ENCODE peak calls at places on chromosomes 2 and 18, in five cellular contexts. One of them, this sample, is unnamed. For H3K4me1, the result is how much of the 10 kb centered on the place peaks cover.

GRCh38 chr2:105344704-105345345 is 7.5 kb downstream of the C2orf49 start:
- DNase-seq in pancreas: no peak
- DNase-seq in kidney: no peak
- DNase-seq in lower lobe of right lung: no peak
- DNase-seq in heart left ventricle: no peak
- DNase-seq in this sample: no peak

GRCh38 chr2:189569295-189569925 is 11.2 kb downstream of the SLC40A1 start:
- DNase-seq in kidney: no peak
- DNase-seq in pancreas: no peak
- DNase-seq in heart left ventricle: no peak
- DNase-seq in lower lobe of right lung: no peak
- DNase-seq in this sample: no peak

GRCh38 chr2:187499941-187500532 is 52.0 kb upstream of the CALCRL start:
- DNase-seq in heart left ventricle: no peak
- DNase-seq in pancreas: no peak
- DNase-seq in lower lobe of right lung: no peak
- DNase-seq in kidney: no peak
- DNase-seq in this sample: peak

GRCh38 chr2:150144546-150145305 is 342.7 kb downstream of the RND3 start:
- DNase-seq in kidney: no peak
- DNase-seq in heart left ventricle: no peak
- DNase-seq in pancreas: no peak
- DNase-seq in lower lobe of right lung: no peak
- DNase-seq in this sample: no peak

GRCh38 chr2:75605770-75606535 is 40.6 kb upstream of the MRPL19 start:
- DNase-seq in heart left ventricle: no peak
- DNase-seq in lower lobe of right lung: peak
- DNase-seq in pancreas: no peak
- DNase-seq in kidney: no peak
- DNase-seq in this sample: no peak

GRCh38 chr2:22995576-22995975 is 389.4 kb upstream of the KLHL29 start:
- DNase-seq in heart left ventricle: no peak
- DNase-seq in kidney: no peak
- DNase-seq in lower lobe of right lung: no peak
- DNase-seq in pancreas: no peak
- DNase-seq in this sample: no peak

GRCh38 chr18:23512641-23513040 is 9.3 kb downstream of the RMC1 start:
- DNase-seq in heart left ventricle: no peak
- DNase-seq in kidney: no peak
- DNase-seq in lower lobe of right lung: no peak
- DNase-seq in pancreas: no peak
- DNase-seq in this sample: no peak

GRCh38 chr18:55967019-55967418 is 379.0 kb upstream of the TCF4 start:
- DNase-seq in pancreas: no peak
- DNase-seq in heart left ventricle: no peak
- DNase-seq in lower lobe of right lung: no peak
- DNase-seq in kidney: no peak
- DNase-seq in this sample: no peak

GRCh38 chr2:88329815-88330603 is 122.5 kb downstream of the FOXI3 start:
- DNase-seq in heart left ventricle: no peak
- DNase-seq in pancreas: no peak
- DNase-seq in lower lobe of right lung: no peak
- DNase-seq in kidney: no peak
- DNase-seq in this sample: no peak

GRCh38 chr2:75353131-75353530 is 153.8 kb upstream of the TACR1 start:
- DNase-seq in heart left ventricle: no peak
- DNase-seq in lower lobe of right lung: no peak
- DNase-seq in kidney: no peak
- DNase-seq in pancreas: no peak
- DNase-seq in this sample: no peak

GRCh38 chr18:5669585-5669984 is 125.8 kb upstream of the EPB41L3 start:
- DNase-seq in kidney: no peak
- DNase-seq in lower lobe of right lung: no peak
- DNase-seq in heart left ventricle: no peak
- DNase-seq in pancreas: no peak
- DNase-seq in this sample: no peak

GRCh38 chr2:158179660-158180059 is 78.0 kb downstream of the UPP2 start:
- DNase-seq in heart left ventricle: no peak
- DNase-seq in kidney: no peak
- DNase-seq in lower lobe of right lung: no peak
- DNase-seq in pancreas: no peak
- DNase-seq in this sample: no peak

GRCh38 chr18:41751161-41751560 is 203.9 kb upstream of the PIK3C3 start:
- DNase-seq in kidney: no peak
- DNase-seq in pancreas: no peak
- DNase-seq in heart left ventricle: no peak
- DNase-seq in lower lobe of right lung: no peak
- DNase-seq in this sample: no peak

GRCh38 chr18:78984941-78985784 is 5.5 kb downstream of the SALL3 start:
- DNase-seq in kidney: no peak
- DNase-seq in lower lobe of right lung: no peak
- DNase-seq in heart left ventricle: no peak
- DNase-seq in pancreas: no peak
- DNase-seq in this sample: no peak

GRCh38 chr18:23883277-23883790 is 131.2 kb upstream of the TTC39C start:
- DNase-seq in pancreas: no peak
- DNase-seq in lower lobe of right lung: no peak
- DNase-seq in kidney: no peak
- DNase-seq in heart left ventricle: no peak
- DNase-seq in this sample: no peak

GRCh38 chr18:49249523-49249922 is 210.9 kb downstream of the DYM start:
- DNase-seq in lower lobe of right lung: no peak
- DNase-seq in heart left ventricle: no peak
- DNase-seq in pancreas: no peak
- DNase-seq in kidney: no peak
- DNase-seq in this sample: no peak

GRCh38 chr2:108324531-108325256 is 36.0 kb downstream of the SULT1C2 start:
- DNase-seq in lower lobe of right lung: no peak
- DNase-seq in kidney: no peak
- DNase-seq in pancreas: no peak
- DNase-seq in heart left ventricle: no peak
- DNase-seq in this sample: no peak

GRCh38 chr18:58847383-58848071 is 17.1 kb upstream of the ZNF532 start:
- DNase-seq in pancreas: peak
- DNase-seq in heart left ventricle: peak
- DNase-seq in lower lobe of right lung: no peak
- DNase-seq in kidney: no peak
- DNase-seq in this sample: peak

GRCh38 chr18:46566111-46566510 is 90.9 kb downstream of the LOXHD1 start:
- DNase-seq in pancreas: no peak
- DNase-seq in lower lobe of right lung: no peak
- DNase-seq in kidney: no peak
- DNase-seq in heart left ventricle: no peak
- DNase-seq in this sample: no peak

GRCh38 chr2:117942958-117943672 is 70.8 kb downstream of the CCDC93 start:
- DNase-seq in lower lobe of right lung: no peak
- DNase-seq in heart left ventricle: no peak
- DNase-seq in kidney: no peak
- DNase-seq in pancreas: no peak
- DNase-seq in this sample: no peak

GRCh38 chr2:223180463-223180862 is 128.5 kb downstream of the KCNE4 start:
- DNase-seq in lower lobe of right lung: no peak
- DNase-seq in pancreas: no peak
- DNase-seq in kidney: no peak
- DNase-seq in heart left ventricle: no peak
- DNase-seq in this sample: no peak

GRCh38 chr2:135708159-135708558 is 33.5 kb upstream of the UBXN4 start:
- DNase-seq in heart left ventricle: no peak
- DNase-seq in kidney: no peak
- DNase-seq in pancreas: no peak
- DNase-seq in lower lobe of right lung: no peak
- DNase-seq in this sample: no peak

GRCh38 chr18:26703170-26703933 is 155.0 kb upstream of the KCTD1 start:
- DNase-seq in pancreas: no peak
- DNase-seq in lower lobe of right lung: no peak
- DNase-seq in kidney: no peak
- DNase-seq in heart left ventricle: no peak
- DNase-seq in this sample: no peak

GRCh38 chr2:187054501-187055319 is 205.7 kb upstream of the ZSWIM2 start:
- DNase-seq in kidney: no peak
- DNase-seq in heart left ventricle: no peak
- DNase-seq in pancreas: peak
- DNase-seq in lower lobe of right lung: no peak
- DNase-seq in this sample: no peak

GRCh38 chr2:63057249-63058148 is 6.9 kb downstream of the OTX1 start:
- DNase-seq in lower lobe of right lung: no peak
- DNase-seq in kidney: no peak
- DNase-seq in heart left ventricle: no peak
- DNase-seq in pancreas: no peak
- DNase-seq in this sample: no peak

GRCh38 chr2:63053889-63054725 is 3.5 kb downstream of the OTX1 start:
- DNase-seq in heart left ventricle: no peak
- DNase-seq in lower lobe of right lung: no peak
- DNase-seq in pancreas: no peak
- DNase-seq in kidney: peak
- DNase-seq in this sample: no peak

GRCh38 chr2:63054812-63055509 is 4.3 kb downstream of the OTX1 start:
- DNase-seq in heart left ventricle: no peak
- DNase-seq in lower lobe of right lung: no peak
- DNase-seq in kidney: no peak
- DNase-seq in pancreas: no peak
- DNase-seq in this sample: no peak

GRCh38 chr2:63056309-63057065 is 5.9 kb downstream of the OTX1 start:
- DNase-seq in lower lobe of right lung: no peak
- DNase-seq in pancreas: no peak
- DNase-seq in kidney: peak
- DNase-seq in heart left ventricle: peak
- DNase-seq in this sample: peak

GRCh38 chr2:63055510-63056308 is 5.1 kb downstream of the OTX1 start:
- DNase-seq in kidney: peak
- DNase-seq in pancreas: peak
- DNase-seq in lower lobe of right lung: no peak
- DNase-seq in heart left ventricle: peak
- DNase-seq in this sample: peak
- H3K4me1 ChIP-seq in kidney: under half
- H3K4me1 ChIP-seq in pancreas: under half
- H3K4me1 ChIP-seq in lower lobe of right lung: half or more
- H3K4me1 ChIP-seq in heart left ventricle: under half
- H3K4me1 ChIP-seq in this sample: under half

GRCh38 chr2:160871096-160871495 is 289.1 kb upstream of the TANK start:
- DNase-seq in lower lobe of right lung: no peak
- DNase-seq in heart left ventricle: peak
- DNase-seq in pancreas: no peak
- DNase-seq in kidney: peak
- DNase-seq in this sample: no peak
- H3K4me3 ChIP-seq in lower lobe of right lung: no peak
- H3K4me3 ChIP-seq in heart left ventricle: no peak
- H3K4me3 ChIP-seq in pancreas: no peak
- H3K4me3 ChIP-seq in kidney: no peak
- H3K4me3 ChIP-seq in this sample: no peak

GRCh38 chr2:68807821-68808266 is 63.4 kb downstream of the BMP10 start:
- DNase-seq in lower lobe of right lung: peak
- DNase-seq in kidney: no peak
- DNase-seq in heart left ventricle: no peak
- DNase-seq in pancreas: no peak
- DNase-seq in this sample: peak

GRCh38 chr2:68805025-68805424 is 66.2 kb downstream of the BMP10 start:
- DNase-seq in kidney: no peak
- DNase-seq in pancreas: no peak
- DNase-seq in heart left ventricle: no peak
- DNase-seq in lower lobe of right lung: no peak
- DNase-seq in this sample: no peak

GRCh38 chr2:68811364-68811763 is 59.8 kb downstream of the BMP10 start:
- DNase-seq in kidney: no peak
- DNase-seq in heart left ventricle: peak
- DNase-seq in lower lobe of right lung: no peak
- DNase-seq in pancreas: no peak
- DNase-seq in this sample: peak

GRCh38 chr2:68809324-68810240 is 61.6 kb downstream of the BMP10 start:
- DNase-seq in kidney: no peak
- DNase-seq in lower lobe of right lung: no peak
- DNase-seq in pancreas: no peak
- DNase-seq in heart left ventricle: no peak
- DNase-seq in this sample: no peak

DNA sequence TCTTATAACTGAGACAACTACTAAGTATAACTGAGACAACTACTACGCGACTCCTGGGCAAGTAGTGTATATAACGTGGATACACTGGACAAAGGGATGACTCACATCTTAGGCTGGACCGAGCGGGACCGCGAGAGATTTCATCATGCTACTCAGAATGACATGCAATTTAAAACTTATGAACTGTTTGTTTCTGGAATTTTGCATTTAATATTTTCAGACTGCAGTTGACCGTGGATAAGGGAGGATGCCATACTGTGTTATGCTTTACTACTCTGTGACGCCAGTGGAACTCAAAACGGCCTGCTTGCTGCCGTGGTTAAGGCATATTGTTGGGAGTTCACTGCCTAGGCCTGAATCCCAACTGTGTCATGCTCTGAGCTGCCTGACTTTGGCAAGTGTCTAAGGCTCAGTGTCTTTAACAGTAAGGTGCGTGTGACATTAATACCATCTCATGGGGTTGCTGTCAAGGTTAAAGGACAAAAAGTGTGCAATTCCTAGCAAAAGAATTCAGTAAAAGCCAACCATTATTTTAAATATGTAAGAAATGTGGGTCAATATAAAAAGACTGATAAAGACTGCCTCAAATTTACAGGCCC is 64.6 kb downstream of the BMP10 start:
- DNase-seq in lower lobe of right lung: no peak
- DNase-seq in kidney: peak
- DNase-seq in heart left ventricle: no peak
- DNase-seq in pancreas: no peak
- DNase-seq in this sample: no peak
- H3K27ac ChIP-seq in lower lobe of right lung: no peak
- H3K27ac ChIP-seq in kidney: no peak
- H3K27ac ChIP-seq in heart left ventricle: no peak
- H3K27ac ChIP-seq in pancreas: no peak
- H3K27ac ChIP-seq in this sample: no peak

GRCh38 chr2:207254526-207255464 is 89.0 kb upstream of the KLF7 start:
- DNase-seq in kidney: no peak
- DNase-seq in lower lobe of right lung: no peak
- DNase-seq in pancreas: no peak
- DNase-seq in heart left ventricle: no peak
- DNase-seq in this sample: no peak

GRCh38 chr2:207255565-207255964 is 89.8 kb upstream of the KLF7 start:
- DNase-seq in pancreas: no peak
- DNase-seq in lower lobe of right lung: no peak
- DNase-seq in kidney: no peak
- DNase-seq in heart left ventricle: no peak
- DNase-seq in this sample: no peak

GRCh38 chr2:207256476-207257207 is 90.9 kb upstream of the KLF7 start:
- DNase-seq in heart left ventricle: no peak
- DNase-seq in kidney: no peak
- DNase-seq in lower lobe of right lung: no peak
- DNase-seq in pancreas: no peak
- DNase-seq in this sample: no peak

GRCh38 chr2:207257291-207258190 is 91.8 kb upstream of the KLF7 start:
- DNase-seq in kidney: no peak
- DNase-seq in lower lobe of right lung: no peak
- DNase-seq in heart left ventricle: no peak
- DNase-seq in pancreas: no peak
- DNase-seq in this sample: no peak

DNA sequence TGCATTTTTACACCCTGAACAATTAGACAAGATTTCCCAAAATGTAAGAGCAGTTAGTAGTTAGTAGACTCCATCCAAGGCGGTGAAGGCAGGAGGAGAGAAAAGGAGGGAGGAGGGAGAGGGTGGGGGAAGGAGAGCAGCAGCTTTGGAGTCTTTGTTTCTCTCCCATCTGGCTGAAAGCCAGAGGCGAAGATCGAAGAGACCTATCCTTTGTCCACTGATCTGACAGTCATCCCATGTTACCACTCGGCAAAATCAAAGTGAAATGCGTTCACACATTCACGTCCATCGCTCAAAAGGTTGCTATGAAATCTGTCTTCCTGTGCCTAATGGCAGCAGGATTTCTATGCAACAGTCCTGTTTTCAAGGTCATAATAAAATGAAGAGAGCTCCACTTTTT is 90.3 kb upstream of the KLF7 start:
- DNase-seq in kidney: no peak
- DNase-seq in lower lobe of right lung: no peak
- DNase-seq in heart left ventricle: no peak
- DNase-seq in pancreas: no peak
- DNase-seq in this sample: no peak
- H3K4me1 ChIP-seq in kidney: under half
- H3K4me1 ChIP-seq in lower lobe of right lung: half or more
- H3K4me1 ChIP-seq in heart left ventricle: under half
- H3K4me1 ChIP-seq in pancreas: under half
- H3K4me1 ChIP-seq in this sample: under half